ENCODE peak calls at places on chromosome 18, in ten cellular contexts. V is stimulated activated CD8-positive, alpha-beta memory T cell treated with anti-CD3 and anti-CD28 coated beads, Interleukin-4, amount 100 ng/mL, for 1 hour; X is neural crest cell; K is NCI-H524; R is cardiac muscle cell; S is endothelial cell; F is ecto neural progenitor cell; A is fibroblast of mammary gland; Y is effector CD4-positive, alpha-beta T cell; P is spleen. M is an unnamed sample.

GRCh38 chr18:1018211-1018651 is 113.6 kb downstream of the ADCYAP1 start:
- DNase-seq in A (peak; percentile 67), R (no peak), Y (no peak), F (no peak), K (peak; percentile 98), V (no peak), X (no peak), P (no peak), S (no peak), M (no peak)

GRCh38 chr18:22493940-22494339 is 76.2 kb upstream of the CTAGE1 start:
- DNase-seq in R (no peak), S (no peak), F (no peak), K (no peak), A (peak; percentile 29), Y (no peak), V (no peak), X (no peak), P (no peak), M (no peak)

GRCh38 chr18:13323186-13323585 is 104.6 kb downstream of the LDLRAD4 start:
- DNase-seq in K (no peak), X (no peak), R (no peak), A (no peak), P (no peak), F (no peak), Y (no peak), S (no peak), V (no peak), M (no peak)

GRCh38 chr18:76416935-76417334 is 78.1 kb downstream of the ZNF516 start:
- DNase-seq in X (no peak), Y (no peak), R (no peak), F (no peak), K (no peak), S (no peak), P (no peak), A (peak; percentile 81), V (no peak), M (no peak)

GRCh38 chr18:49869354-49869753 is 56.0 kb upstream of the ACAA2 start:
- DNase-seq in P (no peak), V (no peak), A (no peak), R (no peak), Y (no peak), F (no peak), K (no peak), S (no peak), X (no peak), M (no peak)

GRCh38 chr18:67232991-67233390 is 283.5 kb downstream of the DSEL start:
- DNase-seq in P (no peak), K (no peak), X (no peak), A (peak; percentile 43), R (no peak), S (no peak), Y (no peak), V (no peak), F (no peak), M (no peak)

GRCh38 chr18:50131591-50131990 is 63.4 kb downstream of the MYO5B start:
- DNase-seq in Y (no peak), K (no peak), V (no peak), S (no peak), A (no peak), F (no peak), R (no peak), X (no peak), P (no peak), M (no peak)

GRCh38 chr18:44290366-44290855 is 390.3 kb upstream of the SETBP1 start:
- DNase-seq in S (no peak), K (no peak), R (peak; percentile 39), P (no peak), Y (no peak), F (no peak), X (no peak), A (no peak), V (no peak), M (no peak)

GRCh38 chr18:73962251-73962650 is 185.4 kb downstream of the FBXO15 start:
- DNase-seq in Y (no peak), R (no peak), F (no peak), P (no peak), S (no peak), A (peak; percentile 97), K (no peak), X (no peak), V (no peak), M (no peak)

GRCh38 chr18:10410472-10411300 is 43.7 kb upstream of the APCDD1 start:
- DNase-seq in K (no peak), F (no peak), X (no peak), V (no peak), R (no peak), P (no peak), Y (no peak), A (no peak), S (no peak), M (no peak)

GRCh38 chr18:10460414-10461018 is 6.1 kb downstream of the APCDD1 start:
- DNase-seq in A (no peak), P (no peak), R (no peak), F (no peak), V (no peak), X (no peak), K (no peak), Y (no peak), S (no peak), M (no peak)

GRCh38 chr18:67731853-67732252 is 215.3 kb upstream of the DSEL start:
- DNase-seq in K (no peak), Y (no peak), A (peak; percentile 86), S (no peak), X (no peak), P (no peak), R (no peak), F (no peak), V (no peak), M (no peak)

GRCh38 chr18:9870431-9871023 is 15.2 kb upstream of the TXNDC2 start:
- DNase-seq in R (no peak), K (no peak), V (no peak), Y (no peak), A (no peak), P (no peak), X (no peak), F (no peak), S (no peak), M (no peak)

GRCh38 chr18:77099501-77100370 is 32.8 kb downstream of the MBP start:
- DNase-seq in P (no peak), S (no peak), R (no peak), A (no peak), V (no peak), F (no peak), Y (peak; percentile 24), X (no peak), K (no peak), M (no peak)

GRCh38 chr18:52694804-52695203 is 354.8 kb downstream of the DCC start:
- DNase-seq in S (peak; percentile 38), X (peak; percentile 28), R (no peak), Y (no peak), K (peak; percentile 38), V (no peak), A (no peak), F (no peak), P (no peak), M (no peak)

GRCh38 chr18:80249217-80250093 is 2.1 kb upstream of the PARD6G start:
- DNase-seq in Y (no peak), X (no peak), S (no peak), P (no peak), A (peak; percentile 40), K (no peak), R (no peak), F (no peak), V (no peak), M (no peak)

GRCh38 chr18:58862851-58863538 is 1.7 kb upstream of the ZNF532 start:
- DNase-seq in V (no peak), F (peak; percentile 65), S (peak; percentile 22), P (peak; percentile 82), A (peak; percentile 62), Y (no peak), X (peak; percentile 33), R (no peak), K (peak; percentile 50), M (no peak)

GRCh38 chr18:74457043-74457742 is at the start of gene DIPK1C:
- DNase-seq in Y (no peak), F (peak; percentile 68), K (no peak), V (no peak), S (peak; percentile 24), X (no peak), A (no peak), R (peak; percentile 13), P (no peak), M (no peak)

GRCh38 chr18:10424576-10425314 is 29.7 kb upstream of the APCDD1 start:
- DNase-seq in S (no peak), R (no peak), Y (no peak), V (no peak), A (peak; percentile 46), P (no peak), F (no peak), X (no peak), K (no peak), M (no peak)

GRCh38 chr18:59013744-59014143 is 125.9 kb upstream of the SEC11C start:
- DNase-seq in S (no peak), P (no peak), F (no peak), A (no peak), V (no peak), X (no peak), Y (no peak), R (no peak), K (no peak), M (no peak)